ENCODE peak calls at places on chromosomes 6 and 20, in eight cellular contexts. K is cardiac fibroblast, S is ACHN, T is HTR-8/SVneo, O is sigmoid colon, Q is hepatocyte, P is heart left ventricle, A is A549. N is an unnamed sample.

GRCh38 chr6:164505425-164505824 is 804.0 kb downstream of the C6orf118 start:
- DNase-seq in K (no peak), S (no peak), T (no peak), O (no peak), Q (no peak), P (no peak), A (no peak), N (no peak)

GRCh38 chr6:32370510-32370909 is 1.2 kb downstream of the TSBP1 start:
- DNase-seq in K (peak; percentile 8), S (no peak), T (no peak), O (no peak), Q (no peak), P (no peak), A (no peak), N (no peak)

GRCh38 chr20:36728986-36729385 is 16.9 kb downstream of the NDRG3 start:
- DNase-seq in K (peak; percentile 8), S (peak; percentile 61), T (peak; percentile 62), O (no peak), Q (peak; percentile 31), P (no peak), A (peak; percentile 34), N (no peak)

GRCh38 chr6:2739335-2739734 is 11.4 kb downstream of the MYLK4 start:
- DNase-seq in K (peak; percentile 34), S (peak; percentile 46), T (no peak), O (no peak), Q (no peak), P (no peak), A (peak; percentile 24), N (no peak)

GRCh38 chr6:51260003-51260402 is 441.3 kb downstream of the TFAP2B start:
- DNase-seq in K (no peak), S (no peak), T (no peak), O (no peak), Q (no peak), P (no peak), A (no peak), N (no peak)

GRCh38 chr6:484086-484728 is 92.7 kb downstream of the IRF4 start:
- DNase-seq in K (no peak), S (no peak), T (no peak), O (no peak), Q (no peak), P (no peak), A (no peak), N (no peak)

GRCh38 chr6:89079611-89080213 is 839 bp upstream of the PNRC1 start:
- DNase-seq in K (peak; percentile 84), S (peak; percentile 64), T (peak; percentile 29), O (peak; percentile 85), Q (peak; percentile 69), P (peak; percentile 52), A (no peak), N (peak; percentile 17)

GRCh38 chr6:79201935-79202334 is 32.5 kb downstream of the HMGN3 start:
- DNase-seq in K (no peak), S (no peak), T (no peak), O (no peak), Q (no peak), P (no peak), A (no peak), N (no peak)

GRCh38 chr6:36781669-36782068 is 57.6 kb downstream of the CPNE5 start:
- DNase-seq in K (no peak), S (no peak), T (no peak), O (no peak), Q (no peak), P (no peak), A (no peak), N (no peak)

GRCh38 chr6:3363296-3364025 is 93.4 kb downstream of the SLC22A23 start:
- DNase-seq in K (no peak), S (no peak), T (no peak), O (no peak), Q (peak; percentile 71), P (no peak), A (no peak), N (no peak)

GRCh38 chr6:116876635-116877611 is at the start of gene RFX6:
- DNase-seq in K (no peak), S (no peak), T (no peak), O (no peak), Q (peak; percentile 52), P (no peak), A (no peak), N (no peak)

GRCh38 chr6:77403424-77403823 is 59.9 kb downstream of the HTR1B start:
- DNase-seq in K (peak; percentile 46), S (no peak), T (peak; percentile 21), O (no peak), Q (peak; percentile 6), P (no peak), A (peak; percentile 2), N (no peak)

GRCh38 chr6:85008311-85009015 is 244.1 kb upstream of the TBX18 start:
- DNase-seq in K (peak; percentile 64), S (no peak), T (no peak), O (no peak), Q (no peak), P (no peak), A (no peak), N (no peak)

GRCh38 chr6:47197672-47198640 is 111.7 kb downstream of the TNFRSF21 start:
- DNase-seq in K (no peak), S (peak; percentile 21), T (no peak), O (no peak), Q (no peak), P (no peak), A (no peak), N (no peak)

GRCh38 chr6:2203264-2203663 is 42.1 kb downstream of the GMDS start:
- DNase-seq in K (peak; percentile 36), S (no peak), T (no peak), O (no peak), Q (no peak), P (no peak), A (no peak), N (no peak)

GRCh38 chr20:64165866-64166600 is 1.8 kb downstream of the MYT1 start:
- DNase-seq in K (no peak), S (no peak), T (no peak), O (no peak), Q (no peak), P (no peak), A (no peak), N (no peak)

GRCh38 chr6:44667668-44668390 is 280.3 kb downstream of the CDC5L start:
- DNase-seq in K (peak; percentile 24), S (no peak), T (no peak), O (no peak), Q (peak; percentile 41), P (no peak), A (peak; percentile 38), N (peak; percentile 47)

GRCh38 chr6:78505178-78505577 is 362.2 kb upstream of the IRAK1BP1 start:
- DNase-seq in K (no peak), S (no peak), T (no peak), O (no peak), Q (no peak), P (no peak), A (no peak), N (no peak)

N was measured in Panc1.